ENCODE peak calls at places on chromosomes 16 and 17, in eight cellular contexts. One of them, this sample, is unnamed. For H3K27me3 and H3K4me1, the result is how much of the 10 kb centered on the place peaks cover.

GRCh38 chr17:28592260-28592659 is 6.6 kb downstream of the SPAG5 start:
- DNase-seq in heart right ventricle: no peak
- DNase-seq in IMR-90: no peak
- DNase-seq in lung: no peak
- DNase-seq in heart left ventricle: no peak
- DNase-seq in upper lobe of right lung: no peak
- DNase-seq in ascending aorta: no peak
- DNase-seq in ovary: no peak
- DNase-seq in this sample: no peak

GRCh38 chr16:29860218-29860617 is 2.8 kb downstream of the CDIPT start:
- DNase-seq in heart right ventricle: peak
- DNase-seq in IMR-90: no peak
- DNase-seq in ovary: no peak
- DNase-seq in heart left ventricle: no peak
- DNase-seq in upper lobe of right lung: no peak
- DNase-seq in lung: no peak
- DNase-seq in ascending aorta: no peak
- DNase-seq in this sample: no peak

GRCh38 chr16:57475711-57476339 is 10.5 kb downstream of the DOK4 start:
- DNase-seq in heart right ventricle: no peak
- DNase-seq in ascending aorta: no peak
- DNase-seq in upper lobe of right lung: peak
- DNase-seq in ovary: no peak
- DNase-seq in IMR-90: peak
- DNase-seq in heart left ventricle: no peak
- DNase-seq in lung: no peak
- DNase-seq in this sample: peak

GRCh38 chr17:72667096-72668063 is 425.1 kb downstream of the SLC39A11 start:
- DNase-seq in ascending aorta: no peak
- DNase-seq in heart right ventricle: no peak
- DNase-seq in lung: no peak
- DNase-seq in ovary: no peak
- DNase-seq in upper lobe of right lung: no peak
- DNase-seq in IMR-90: no peak
- DNase-seq in heart left ventricle: no peak
- DNase-seq in this sample: no peak

GRCh38 chr17:43411369-43411677 is 12.5 kb downstream of the ARL4D start:
- DNase-seq in ovary: no peak
- DNase-seq in IMR-90: no peak
- DNase-seq in lung: no peak
- DNase-seq in heart right ventricle: no peak
- DNase-seq in ascending aorta: no peak
- DNase-seq in heart left ventricle: no peak
- DNase-seq in upper lobe of right lung: no peak
- DNase-seq in this sample: no peak

GRCh38 chr16:4327782-4328579 is 12.1 kb downstream of the GLIS2 start:
- DNase-seq in IMR-90: peak
- DNase-seq in ascending aorta: no peak
- DNase-seq in ovary: peak
- DNase-seq in heart right ventricle: peak
- DNase-seq in lung: peak
- DNase-seq in upper lobe of right lung: peak
- DNase-seq in heart left ventricle: peak
- DNase-seq in this sample: peak

GRCh38 chr17:61420128-61420527 is 20.5 kb downstream of the TBX2 start:
- DNase-seq in heart left ventricle: no peak
- DNase-seq in IMR-90: no peak
- DNase-seq in heart right ventricle: no peak
- DNase-seq in lung: no peak
- DNase-seq in ovary: no peak
- DNase-seq in ascending aorta: no peak
- DNase-seq in upper lobe of right lung: no peak
- DNase-seq in this sample: no peak

GRCh38 chr16:4293822-4294457 is 21.1 kb upstream of the TFAP4 start:
- DNase-seq in ascending aorta: no peak
- DNase-seq in upper lobe of right lung: peak
- DNase-seq in IMR-90: peak
- DNase-seq in ovary: peak
- DNase-seq in heart right ventricle: peak
- DNase-seq in heart left ventricle: no peak
- DNase-seq in lung: peak
- DNase-seq in this sample: no peak

GRCh38 chr17:30964878-30965277 is 6.0 kb upstream of the RNF135 start:
- DNase-seq in heart left ventricle: no peak
- DNase-seq in ascending aorta: no peak
- DNase-seq in lung: no peak
- DNase-seq in heart right ventricle: no peak
- DNase-seq in ovary: no peak
- DNase-seq in upper lobe of right lung: no peak
- DNase-seq in IMR-90: peak
- DNase-seq in this sample: no peak

GRCh38 chr16:24070851-24071250 is 185.3 kb upstream of the CACNG3 start:
- DNase-seq in IMR-90: peak
- DNase-seq in ovary: no peak
- DNase-seq in heart right ventricle: no peak
- DNase-seq in upper lobe of right lung: no peak
- DNase-seq in lung: no peak
- DNase-seq in heart left ventricle: no peak
- DNase-seq in ascending aorta: no peak
- DNase-seq in this sample: peak

GRCh38 chr17:7634384-7634783 is 4.4 kb downstream of the SHBG start:
- DNase-seq in heart right ventricle: peak
- DNase-seq in lung: no peak
- DNase-seq in upper lobe of right lung: no peak
- DNase-seq in ovary: peak
- DNase-seq in heart left ventricle: peak
- DNase-seq in ascending aorta: no peak
- DNase-seq in IMR-90: peak
- DNase-seq in this sample: no peak

GRCh38 chr16:22008215-22009142 is 568 bp downstream of the MOSMO start:
- DNase-seq in IMR-90: no peak
- DNase-seq in upper lobe of right lung: peak
- DNase-seq in heart left ventricle: peak
- DNase-seq in ascending aorta: no peak
- DNase-seq in heart right ventricle: peak
- DNase-seq in lung: no peak
- DNase-seq in ovary: peak
- DNase-seq in this sample: peak

GRCh38 chr16:48231675-48232214 is 12.4 kb upstream of the LONP2 start:
- DNase-seq in heart right ventricle: no peak
- DNase-seq in ovary: no peak
- DNase-seq in ascending aorta: no peak
- DNase-seq in upper lobe of right lung: no peak
- DNase-seq in lung: no peak
- DNase-seq in IMR-90: peak
- DNase-seq in heart left ventricle: no peak
- DNase-seq in this sample: peak

GRCh38 chr16:23580391-23580790 is 15.7 kb downstream of the NDUFAB1 start:
- DNase-seq in heart right ventricle: no peak
- DNase-seq in heart left ventricle: no peak
- DNase-seq in upper lobe of right lung: no peak
- DNase-seq in ascending aorta: no peak
- DNase-seq in ovary: no peak
- DNase-seq in lung: no peak
- DNase-seq in IMR-90: no peak
- DNase-seq in this sample: no peak

GRCh38 chr16:87628940-87629339 is 26.6 kb downstream of the JPH3 start:
- DNase-seq in ovary: no peak
- DNase-seq in IMR-90: peak
- DNase-seq in lung: no peak
- DNase-seq in heart left ventricle: no peak
- DNase-seq in ascending aorta: no peak
- DNase-seq in upper lobe of right lung: no peak
- DNase-seq in heart right ventricle: no peak
- DNase-seq in this sample: no peak

GRCh38 chr17:34117811-34118210 is 137.3 kb upstream of the CCL2 start:
- DNase-seq in upper lobe of right lung: no peak
- DNase-seq in IMR-90: no peak
- DNase-seq in ascending aorta: no peak
- DNase-seq in heart right ventricle: no peak
- DNase-seq in ovary: no peak
- DNase-seq in lung: no peak
- DNase-seq in heart left ventricle: no peak
- DNase-seq in this sample: no peak

GRCh38 chr16:22353188-22353919 is 21.1 kb downstream of the CDR2 start:
- DNase-seq in heart right ventricle: no peak
- DNase-seq in ovary: no peak
- DNase-seq in heart left ventricle: no peak
- DNase-seq in lung: no peak
- DNase-seq in upper lobe of right lung: no peak
- DNase-seq in IMR-90: peak
- DNase-seq in ascending aorta: no peak
- DNase-seq in this sample: no peak

GRCh38 chr16:4574919-4575705 is 19.0 kb downstream of the C16orf96 start:
- DNase-seq in upper lobe of right lung: no peak
- DNase-seq in heart right ventricle: no peak
- DNase-seq in IMR-90: no peak
- DNase-seq in ascending aorta: no peak
- DNase-seq in lung: no peak
- DNase-seq in heart left ventricle: no peak
- DNase-seq in ovary: no peak
- DNase-seq in this sample: no peak

GRCh38 chr16:79645701-79646100 is 45.2 kb upstream of the MAF start:
- DNase-seq in ovary: no peak
- DNase-seq in heart left ventricle: no peak
- DNase-seq in IMR-90: no peak
- DNase-seq in ascending aorta: no peak
- DNase-seq in lung: no peak
- DNase-seq in heart right ventricle: no peak
- DNase-seq in upper lobe of right lung: no peak
- DNase-seq in this sample: no peak

GRCh38 chr16:70577256-70577698 is 53.7 kb downstream of the SF3B3 start:
- DNase-seq in IMR-90: peak
- DNase-seq in upper lobe of right lung: no peak
- DNase-seq in heart left ventricle: no peak
- DNase-seq in ascending aorta: peak
- DNase-seq in ovary: no peak
- DNase-seq in lung: no peak
- DNase-seq in heart right ventricle: no peak
- DNase-seq in this sample: no peak

GRCh38 chr17:48374650-48375230 is 55.3 kb downstream of the SKAP1 start:
- DNase-seq in upper lobe of right lung: no peak
- DNase-seq in heart right ventricle: no peak
- DNase-seq in IMR-90: no peak
- DNase-seq in lung: no peak
- DNase-seq in ascending aorta: no peak
- DNase-seq in ovary: no peak
- DNase-seq in heart left ventricle: no peak
- DNase-seq in this sample: peak

GRCh38 chr16:85082553-85083050 is 29.7 kb downstream of the CIBAR2 start:
- DNase-seq in upper lobe of right lung: peak
- DNase-seq in ovary: no peak
- DNase-seq in ascending aorta: no peak
- DNase-seq in heart right ventricle: no peak
- DNase-seq in IMR-90: no peak
- DNase-seq in heart left ventricle: no peak
- DNase-seq in lung: no peak
- DNase-seq in this sample: no peak

GRCh38 chr16:2271848-2272461 is 4.0 kb upstream of the RNPS1 start:
- DNase-seq in ascending aorta: no peak
- DNase-seq in IMR-90: no peak
- DNase-seq in upper lobe of right lung: peak
- DNase-seq in heart left ventricle: no peak
- DNase-seq in lung: no peak
- DNase-seq in ovary: no peak
- DNase-seq in heart right ventricle: no peak
- DNase-seq in this sample: no peak
- H3K27ac ChIP-seq in ascending aorta: no peak
- H3K27ac ChIP-seq in IMR-90: no peak
- H3K27ac ChIP-seq in upper lobe of right lung: no peak
- H3K27ac ChIP-seq in heart left ventricle: no peak
- H3K27ac ChIP-seq in lung: no peak
- H3K27ac ChIP-seq in ovary: no peak
- H3K27ac ChIP-seq in heart right ventricle: no peak
- H3K27ac ChIP-seq in this sample: no peak

DNA sequence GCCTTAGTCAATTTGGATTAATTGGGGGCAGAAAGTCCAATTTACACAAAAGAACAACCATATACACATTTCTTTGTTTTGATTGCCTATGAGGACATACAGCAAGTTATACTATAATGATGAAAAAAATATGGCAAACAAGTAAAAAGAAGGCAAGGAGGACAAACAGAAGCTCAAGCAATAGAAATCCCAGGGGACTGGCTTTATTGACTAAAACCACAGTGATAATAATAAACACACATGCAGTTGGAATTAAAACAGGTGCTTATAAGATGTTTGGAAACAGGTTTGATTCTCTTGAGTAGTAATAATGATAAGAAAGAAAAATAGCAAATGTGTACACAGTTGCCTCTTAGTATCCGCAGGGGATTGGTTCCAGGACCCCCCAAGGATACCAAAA is 176.4 kb downstream of the SHISA9 start:
- DNase-seq in ascending aorta: no peak
- DNase-seq in ovary: no peak
- DNase-seq in heart left ventricle: no peak
- DNase-seq in lung: no peak
- DNase-seq in IMR-90: no peak
- DNase-seq in upper lobe of right lung: no peak
- DNase-seq in heart right ventricle: no peak
- DNase-seq in this sample: no peak
- H3K27me3 ChIP-seq in ascending aorta: under half
- H3K27me3 ChIP-seq in ovary: under half
- H3K27me3 ChIP-seq in heart left ventricle: under half
- H3K27me3 ChIP-seq in lung: under half
- H3K27me3 ChIP-seq in IMR-90: under half
- H3K27me3 ChIP-seq in upper lobe of right lung: under half
- H3K27me3 ChIP-seq in heart right ventricle: under half
- H3K27me3 ChIP-seq in this sample: under half

DNA sequence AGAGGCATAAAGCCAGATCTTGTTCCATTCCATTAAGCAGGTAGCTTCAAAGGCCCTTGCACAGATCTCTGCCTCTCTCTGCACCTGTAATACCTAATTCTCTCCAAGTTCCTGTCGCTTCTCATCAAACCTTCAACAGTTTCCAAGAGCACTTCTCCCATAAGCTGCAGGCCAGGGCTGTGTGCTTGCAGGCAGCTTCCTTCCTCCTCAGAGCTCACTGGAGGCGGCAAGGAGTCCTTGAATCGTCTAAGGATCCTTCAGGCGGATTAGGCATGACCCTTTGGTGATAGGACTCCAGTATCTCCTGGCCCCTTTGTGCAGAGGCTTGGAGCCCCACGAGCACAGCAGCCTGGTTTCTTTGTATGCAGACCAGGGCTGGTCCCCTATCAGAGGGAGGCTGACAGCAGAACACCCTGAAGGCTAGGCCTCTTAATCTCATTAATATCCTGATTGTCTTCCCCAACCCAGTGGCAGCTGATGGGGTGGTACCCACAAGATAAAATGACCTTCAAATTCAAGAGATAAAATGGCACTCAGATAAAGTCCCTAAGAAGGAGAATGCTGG is 19.8 kb downstream of the HNF1B start:
- DNase-seq in IMR-90: no peak
- DNase-seq in heart right ventricle: no peak
- DNase-seq in upper lobe of right lung: no peak
- DNase-seq in ascending aorta: no peak
- DNase-seq in heart left ventricle: no peak
- DNase-seq in ovary: no peak
- DNase-seq in lung: peak
- DNase-seq in this sample: no peak
- H3K4me1 ChIP-seq in IMR-90: under half
- H3K4me1 ChIP-seq in heart right ventricle: under half
- H3K4me1 ChIP-seq in upper lobe of right lung: under half
- H3K4me1 ChIP-seq in ascending aorta: under half
- H3K4me1 ChIP-seq in heart left ventricle: under half
- H3K4me1 ChIP-seq in ovary: under half
- H3K4me1 ChIP-seq in lung: under half
- H3K4me1 ChIP-seq in this sample: under half

GRCh38 chr17:57665696-57666095 is 79.4 kb downstream of the CCDC182 start:
- DNase-seq in lung: no peak
- DNase-seq in ascending aorta: no peak
- DNase-seq in heart left ventricle: no peak
- DNase-seq in upper lobe of right lung: peak
- DNase-seq in ovary: no peak
- DNase-seq in heart right ventricle: no peak
- DNase-seq in IMR-90: no peak
- DNase-seq in this sample: no peak
- H3K27ac ChIP-seq in lung: no peak
- H3K27ac ChIP-seq in ascending aorta: no peak
- H3K27ac ChIP-seq in heart left ventricle: no peak
- H3K27ac ChIP-seq in upper lobe of right lung: no peak
- H3K27ac ChIP-seq in ovary: peak
- H3K27ac ChIP-seq in heart right ventricle: peak
- H3K27ac ChIP-seq in IMR-90: no peak
- H3K27ac ChIP-seq in this sample: no peak